ENCODE peak calls at places on chromosomes 3 and 15, in nine cellular contexts. A is Caki2; I is Kasumi-1; F is activated T-cell treated with anti-CD3 and anti-CD28 coated beads, Interleukin-2, amount 50 U/mL, for 72 hours; W is stomach; Q is amygdala; B is foreskin keratinocyte; L is NT2/D1; V is heart left ventricle. Z is an unnamed sample.

GRCh38 chr15:50066202-50066601 is 52.8 kb downstream of the ATP8B4 start:
- DNase-seq in A (peak), I (peak), F (peak), W (no peak), Q (no peak), B (peak), L (no peak), V (no peak), Z (no peak)

GRCh38 chr15:52440414-52440813 is 88.3 kb downstream of the MYO5A start:
- DNase-seq in A (peak), I (no peak), F (peak), W (no peak), Q (no peak), B (peak), L (no peak), V (no peak), Z (no peak)

GRCh38 chr15:58469432-58470353 is 37.9 kb downstream of the LIPC start:
- DNase-seq in A (peak), I (peak), F (no peak), W (peak), Q (no peak), B (peak), L (peak), V (no peak), Z (no peak)

GRCh38 chr3:172179680-172180399 is 140.5 kb downstream of the FNDC3B start:
- DNase-seq in A (peak), I (no peak), F (no peak), W (no peak), Q (no peak), B (no peak), L (no peak), V (no peak), Z (no peak)

GRCh38 chr3:196498297-196498696 is 5.3 kb downstream of the RNF168 start:
- DNase-seq in A (no peak), I (no peak), F (no peak), W (no peak), Q (no peak), B (no peak), L (no peak), V (no peak), Z (no peak)

GRCh38 chr15:62163397-62163796 is 1.7 kb downstream of the C2CD4B start:
- DNase-seq in A (no peak), I (no peak), F (no peak), W (no peak), Q (no peak), B (no peak), L (no peak), V (no peak), Z (no peak)

GRCh38 chr3:4313606-4314308 is 10.6 kb downstream of the SETMAR start:
- DNase-seq in A (no peak), I (no peak), F (no peak), W (no peak), Q (no peak), B (no peak), L (no peak), V (no peak), Z (no peak)

GRCh38 chr3:57152150-57152549 is 13.0 kb downstream of the IL17RD start:
- DNase-seq in A (no peak), I (no peak), F (no peak), W (no peak), Q (no peak), B (no peak), L (no peak), V (no peak), Z (no peak)

GRCh38 chr15:72168833-72169232 is 28.8 kb downstream of the GRAMD2A start:
- DNase-seq in A (no peak), I (no peak), F (no peak), W (peak), Q (no peak), B (no peak), L (no peak), V (no peak), Z (no peak)

GRCh38 chr3:158574646-158575045 is 3.7 kb downstream of the MLF1 start:
- DNase-seq in A (no peak), I (no peak), F (no peak), W (no peak), Q (no peak), B (no peak), L (no peak), V (no peak), Z (no peak)

GRCh38 chr3:45807133-45807532 is 10.8 kb upstream of the SLC6A20 start:
- DNase-seq in A (no peak), I (no peak), F (no peak), W (no peak), Q (no peak), B (no peak), L (no peak), V (no peak), Z (no peak)

GRCh38 chr3:161423911-161424522 is 52.7 kb upstream of the SPTSSB start:
- DNase-seq in A (peak), I (peak), F (no peak), W (no peak), Q (no peak), B (no peak), L (no peak), V (no peak), Z (no peak)

GRCh38 chr15:91967935-91968605 is 114.6 kb downstream of the SLCO3A1 start:
- DNase-seq in A (peak), I (no peak), F (no peak), W (no peak), Q (no peak), B (peak), L (no peak), V (no peak), Z (no peak)

GRCh38 chr3:13018039-13018431 is 55.2 kb downstream of the IQSEC1 start:
- DNase-seq in A (no peak), I (no peak), F (no peak), W (no peak), Q (no peak), B (no peak), L (no peak), V (no peak), Z (no peak)

GRCh38 chr15:73264881-73265280 is 103.9 kb downstream of the HCN4 start:
- DNase-seq in A (no peak), I (no peak), F (no peak), W (no peak), Q (no peak), B (no peak), L (no peak), V (no peak), Z (no peak)

GRCh38 chr3:78999139-78999538 is 768.7 kb downstream of the ROBO1 start:
- DNase-seq in A (no peak), I (no peak), F (no peak), W (no peak), Q (no peak), B (no peak), L (no peak), V (no peak), Z (no peak)

GRCh38 chr3:120160050-120160449 is 65.8 kb upstream of the GSK3B start:
- DNase-seq in A (no peak), I (no peak), F (no peak), W (peak), Q (no peak), B (peak), L (no peak), V (no peak), Z (no peak)

GRCh38 chr3:126439346-126439967 is 36.2 kb downstream of the ZXDC start:
- DNase-seq in A (no peak), I (no peak), F (no peak), W (peak), Q (no peak), B (no peak), L (no peak), V (no peak), Z (no peak)

GRCh38 chr3:144053121-144053520 is 81.5 kb downstream of the DIPK2A start:
- DNase-seq in A (no peak), I (no peak), F (no peak), W (no peak), Q (no peak), B (peak), L (no peak), V (no peak), Z (no peak)

GRCh38 chr15:74519311-74519710 is 21.7 kb upstream of the ARID3B start:
- DNase-seq in A (no peak), I (no peak), F (no peak), W (no peak), Q (no peak), B (no peak), L (no peak), V (no peak), Z (no peak)

GRCh38 chr15:51250217-51251011 is 88.0 kb downstream of the CYP19A1 start:
- DNase-seq in A (no peak), I (no peak), F (no peak), W (no peak), Q (no peak), B (no peak), L (no peak), V (no peak), Z (no peak)

GRCh38 chr3:56987238-56987932 is 73.1 kb upstream of the SPATA12 start:
- DNase-seq in A (no peak), I (peak), F (no peak), W (no peak), Q (no peak), B (no peak), L (no peak), V (no peak), Z (no peak)

GRCh38 chr15:66169023-66169422 is 84.5 kb downstream of the MEGF11 start:
- DNase-seq in A (no peak), I (no peak), F (no peak), W (no peak), Q (no peak), B (no peak), L (no peak), V (no peak), Z (no peak)

GRCh38 chr15:29570121-29570930 is 251.9 kb downstream of the TJP1 start:
- DNase-seq in A (peak), I (no peak), F (no peak), W (no peak), Q (no peak), B (no peak), L (no peak), V (peak), Z (no peak)

GRCh38 chr3:175606650-175607318 is 747.6 kb downstream of the NAALADL2 start:
- DNase-seq in A (no peak), I (no peak), F (no peak), W (no peak), Q (no peak), B (peak), L (no peak), V (no peak), Z (no peak)

GRCh38 chr3:139312959-139313358 is 30.9 kb upstream of the MRPS22 start:
- DNase-seq in A (peak), I (no peak), F (no peak), W (no peak), Q (no peak), B (peak), L (no peak), V (no peak), Z (no peak)

GRCh38 chr3:197171481-197172067 is 126.8 kb downstream of the DLG1 start:
- DNase-seq in A (no peak), I (no peak), F (no peak), W (no peak), Q (no peak), B (no peak), L (no peak), V (no peak), Z (no peak)

GRCh38 chr15:66936864-66937245 is 128.5 kb upstream of the SMAD3 start:
- DNase-seq in A (no peak), I (no peak), F (no peak), W (no peak), Q (no peak), B (no peak), L (no peak), V (no peak), Z (no peak)

GRCh38 chr3:8882171-8882593 is 81.1 kb downstream of the RAD18 start:
- DNase-seq in A (no peak), I (no peak), F (no peak), W (no peak), Q (no peak), B (no peak), L (peak), V (no peak), Z (no peak)

GRCh38 chr15:101047301-101047781 is 128.2 kb downstream of the LRRK1 start:
- DNase-seq in A (no peak), I (no peak), F (no peak), W (peak), Q (no peak), B (no peak), L (peak), V (no peak), Z (no peak)

GRCh38 chr3:184230081-184230602 is 757 bp downstream of the VWA5B2 start:
- DNase-seq in A (no peak), I (no peak), F (no peak), W (peak), Q (no peak), B (no peak), L (no peak), V (no peak), Z (no peak)

GRCh38 chr3:108966773-108967172 is 13.1 kb upstream of the GUCA1C start:
- DNase-seq in A (no peak), I (no peak), F (no peak), W (no peak), Q (no peak), B (no peak), L (no peak), V (no peak), Z (no peak)

Z was measured in activated T-helper 9 cell treated with anti-CD3 and anti-CD28 coated beads, Interleukin-2, amount 50 U/mL, for 16 hours.